ENCODE peak calls at places on chromosomes 6 and 20, in seven cellular contexts. One of them, this sample, is unnamed.

GRCh38 chr6:33854572-33855030 is 50.8 kb upstream of the MLN start:
- DNase-seq in fibroblast of lung: no peak
- DNase-seq in uterus: peak; percentile 45
- DNase-seq in tibial artery: no peak
- DNase-seq in left lung: no peak
- DNase-seq in choroid plexus epithelial cell: no peak
- DNase-seq in stomach: no peak
- DNase-seq in this sample: no peak

GRCh38 chr20:49928411-49929141 is 7.6 kb upstream of the RNF114 start:
- DNase-seq in fibroblast of lung: peak; percentile 89
- DNase-seq in uterus: peak; percentile 80
- DNase-seq in tibial artery: peak; percentile 87
- DNase-seq in left lung: peak; percentile 85
- DNase-seq in choroid plexus epithelial cell: peak; percentile 95
- DNase-seq in stomach: peak; percentile 87
- DNase-seq in this sample: peak; percentile 84

GRCh38 chr20:2178328-2179232 is 77.0 kb downstream of the STK35 start:
- DNase-seq in fibroblast of lung: no peak
- DNase-seq in uterus: peak; percentile 48
- DNase-seq in tibial artery: peak; percentile 31
- DNase-seq in left lung: no peak
- DNase-seq in choroid plexus epithelial cell: no peak
- DNase-seq in stomach: peak; percentile 35
- DNase-seq in this sample: no peak

GRCh38 chr6:132020138-132020551 is 69.0 kb upstream of the CCN2 start:
- DNase-seq in fibroblast of lung: peak; percentile 51
- DNase-seq in uterus: peak; percentile 53
- DNase-seq in tibial artery: peak; percentile 79
- DNase-seq in left lung: peak; percentile 34
- DNase-seq in choroid plexus epithelial cell: peak; percentile 30
- DNase-seq in stomach: no peak
- DNase-seq in this sample: no peak

GRCh38 chr20:56222945-56223344 is 25.6 kb upstream of the MC3R start:
- DNase-seq in fibroblast of lung: no peak
- DNase-seq in uterus: no peak
- DNase-seq in tibial artery: no peak
- DNase-seq in left lung: no peak
- DNase-seq in choroid plexus epithelial cell: no peak
- DNase-seq in stomach: no peak
- DNase-seq in this sample: no peak

GRCh38 chr6:168045141-168045691 is 33.8 kb downstream of the FRMD1 start:
- DNase-seq in fibroblast of lung: no peak
- DNase-seq in uterus: no peak
- DNase-seq in tibial artery: no peak
- DNase-seq in left lung: no peak
- DNase-seq in choroid plexus epithelial cell: no peak
- DNase-seq in stomach: no peak
- DNase-seq in this sample: no peak

GRCh38 chr6:130858054-130858453 is 30.8 kb downstream of the SMLR1 start:
- DNase-seq in fibroblast of lung: no peak
- DNase-seq in uterus: no peak
- DNase-seq in tibial artery: no peak
- DNase-seq in left lung: peak; percentile 33
- DNase-seq in choroid plexus epithelial cell: no peak
- DNase-seq in stomach: no peak
- DNase-seq in this sample: no peak

GRCh38 chr6:117600008-117600743 is 2.1 kb downstream of the GOPC start:
- DNase-seq in fibroblast of lung: peak; percentile 35
- DNase-seq in uterus: no peak
- DNase-seq in tibial artery: no peak
- DNase-seq in left lung: no peak
- DNase-seq in choroid plexus epithelial cell: peak; percentile 40
- DNase-seq in stomach: no peak
- DNase-seq in this sample: no peak

GRCh38 chr20:8183526-8183925 is 51.5 kb downstream of the PLCB1 start:
- DNase-seq in fibroblast of lung: no peak
- DNase-seq in uterus: no peak
- DNase-seq in tibial artery: no peak
- DNase-seq in left lung: no peak
- DNase-seq in choroid plexus epithelial cell: peak; percentile 76
- DNase-seq in stomach: no peak
- DNase-seq in this sample: no peak

GRCh38 chr6:98816799-98817198 is 17.6 kb upstream of the POU3F2 start:
- DNase-seq in fibroblast of lung: no peak
- DNase-seq in uterus: no peak
- DNase-seq in tibial artery: no peak
- DNase-seq in left lung: no peak
- DNase-seq in choroid plexus epithelial cell: no peak
- DNase-seq in stomach: no peak
- DNase-seq in this sample: no peak

GRCh38 chr20:41370176-41370575 is 3.6 kb upstream of the EMILIN3 start:
- DNase-seq in fibroblast of lung: no peak
- DNase-seq in uterus: no peak
- DNase-seq in tibial artery: no peak
- DNase-seq in left lung: no peak
- DNase-seq in choroid plexus epithelial cell: no peak
- DNase-seq in stomach: no peak
- DNase-seq in this sample: no peak

DNA sequence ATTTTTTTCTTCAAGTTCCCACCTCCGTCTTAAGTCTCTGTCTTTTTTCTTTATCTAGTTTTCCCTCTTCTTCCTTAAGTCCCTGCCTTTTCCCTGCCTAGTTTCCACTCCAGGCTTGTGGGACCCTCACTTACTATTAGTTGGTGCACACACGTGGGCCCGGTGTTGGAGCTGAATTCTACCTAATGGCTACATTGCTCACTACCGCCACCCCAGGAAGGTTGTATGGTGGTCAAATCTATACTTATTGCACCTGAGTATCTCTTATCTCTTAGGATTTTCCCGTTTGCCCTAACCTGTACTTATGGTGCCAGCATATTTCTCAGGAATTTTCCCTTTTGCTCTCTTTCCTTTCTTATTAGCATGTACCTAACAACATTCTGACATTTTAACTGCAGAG is 692.8 kb downstream of the EPM2A start:
- DNase-seq in fibroblast of lung: no peak
- DNase-seq in uterus: no peak
- DNase-seq in tibial artery: no peak
- DNase-seq in left lung: no peak
- DNase-seq in choroid plexus epithelial cell: no peak
- DNase-seq in stomach: no peak
- DNase-seq in this sample: no peak
- TF ChIP-seq CTCF in fibroblast of lung: no peak
- TF ChIP-seq CTCF in uterus: no peak
- TF ChIP-seq CTCF in tibial artery: no peak
- TF ChIP-seq CTCF in left lung: no peak
- TF ChIP-seq CTCF in choroid plexus epithelial cell: peak; percentile 28
- TF ChIP-seq CTCF in stomach: no peak
- TF ChIP-seq CTCF in this sample: no peak

GRCh38 chr20:23340524-23340923 is 10.1 kb upstream of the NXT1 start:
- DNase-seq in fibroblast of lung: peak; percentile 83
- DNase-seq in uterus: peak; percentile 37
- DNase-seq in tibial artery: peak; percentile 78
- DNase-seq in left lung: no peak
- DNase-seq in choroid plexus epithelial cell: peak; percentile 91
- DNase-seq in stomach: peak; percentile 67
- DNase-seq in this sample: peak; percentile 72
- TF ChIP-seq CTCF in fibroblast of lung: peak; percentile 60
- TF ChIP-seq CTCF in uterus: peak; percentile 75
- TF ChIP-seq CTCF in tibial artery: peak; percentile 64
- TF ChIP-seq CTCF in left lung: peak; percentile 71
- TF ChIP-seq CTCF in choroid plexus epithelial cell: peak; percentile 88
- TF ChIP-seq CTCF in stomach: peak; percentile 33
- TF ChIP-seq CTCF in this sample: peak; percentile 49

GRCh38 chr20:63441777-63442493 is 30.5 kb downstream of the KCNQ2 start:
- DNase-seq in fibroblast of lung: peak; percentile 8
- DNase-seq in uterus: no peak
- DNase-seq in tibial artery: no peak
- DNase-seq in left lung: no peak
- DNase-seq in choroid plexus epithelial cell: peak; percentile 32
- DNase-seq in stomach: peak; percentile 73
- DNase-seq in this sample: peak; percentile 76
- TF ChIP-seq CTCF in fibroblast of lung: peak; percentile 8
- TF ChIP-seq CTCF in uterus: no peak
- TF ChIP-seq CTCF in tibial artery: no peak
- TF ChIP-seq CTCF in left lung: peak; percentile 24
- TF ChIP-seq CTCF in choroid plexus epithelial cell: peak; percentile 48
- TF ChIP-seq CTCF in stomach: no peak
- TF ChIP-seq CTCF in this sample: peak; percentile 27

GRCh38 chr6:78863576-78863975 is 3.8 kb upstream of the IRAK1BP1 start:
- DNase-seq in fibroblast of lung: no peak
- DNase-seq in uterus: no peak
- DNase-seq in tibial artery: no peak
- DNase-seq in left lung: no peak
- DNase-seq in choroid plexus epithelial cell: no peak
- DNase-seq in stomach: no peak
- DNase-seq in this sample: no peak

GRCh38 chr6:78868124-78868523 is 773 bp downstream of the IRAK1BP1 start:
- DNase-seq in fibroblast of lung: no peak
- DNase-seq in uterus: no peak
- DNase-seq in tibial artery: no peak
- DNase-seq in left lung: no peak
- DNase-seq in choroid plexus epithelial cell: no peak
- DNase-seq in stomach: no peak
- DNase-seq in this sample: no peak

GRCh38 chr6:78864957-78865356 is 2.4 kb upstream of the IRAK1BP1 start:
- DNase-seq in fibroblast of lung: no peak
- DNase-seq in uterus: no peak
- DNase-seq in tibial artery: no peak
- DNase-seq in left lung: no peak
- DNase-seq in choroid plexus epithelial cell: no peak
- DNase-seq in stomach: no peak
- DNase-seq in this sample: no peak

GRCh38 chr6:78867020-78867369 is 356 bp upstream of the IRAK1BP1 start:
- DNase-seq in fibroblast of lung: no peak
- DNase-seq in uterus: no peak
- DNase-seq in tibial artery: no peak
- DNase-seq in left lung: no peak
- DNase-seq in choroid plexus epithelial cell: no peak
- DNase-seq in stomach: no peak
- DNase-seq in this sample: no peak

DNA sequence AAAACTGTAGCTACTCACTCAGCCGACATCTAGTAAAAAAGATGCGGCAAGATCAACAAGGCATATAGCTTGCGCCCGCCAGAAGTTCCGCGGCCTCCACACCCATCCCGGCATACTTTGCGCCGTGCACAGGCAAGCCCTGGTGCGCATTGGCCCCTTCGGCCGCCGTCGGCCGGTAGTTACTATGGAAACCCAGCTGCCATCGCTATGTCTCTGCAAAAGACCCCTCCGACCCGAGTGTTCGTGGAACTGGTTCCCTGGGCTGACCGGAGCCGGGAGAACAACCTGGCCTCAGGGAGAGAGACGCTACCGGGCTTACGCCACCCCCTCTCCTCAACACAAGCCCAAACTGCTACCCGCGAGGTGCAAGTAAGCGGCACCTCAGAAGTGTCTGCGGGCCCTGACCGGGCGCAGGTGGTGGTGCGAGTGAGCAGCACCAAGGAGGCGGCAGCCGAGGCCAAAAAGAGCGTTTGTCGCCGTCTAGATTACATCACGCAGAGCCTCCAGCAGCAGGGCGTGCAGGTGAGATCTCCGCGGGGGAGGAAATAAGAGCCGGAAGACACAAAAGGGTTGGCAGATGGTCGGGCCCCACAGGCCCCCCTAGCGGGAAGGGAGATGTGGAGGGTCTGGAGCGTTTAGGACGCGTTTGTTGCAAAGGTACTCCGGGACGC is at the start of gene IRAK1BP1:
- DNase-seq in fibroblast of lung: peak; percentile 86
- DNase-seq in uterus: peak; percentile 73
- DNase-seq in tibial artery: peak; percentile 83
- DNase-seq in left lung: peak; percentile 92
- DNase-seq in choroid plexus epithelial cell: peak; percentile 86
- DNase-seq in stomach: peak; percentile 82
- DNase-seq in this sample: peak; percentile 91
- TF ChIP-seq CTCF in fibroblast of lung: no peak
- TF ChIP-seq CTCF in uterus: no peak
- TF ChIP-seq CTCF in tibial artery: no peak
- TF ChIP-seq CTCF in left lung: no peak
- TF ChIP-seq CTCF in choroid plexus epithelial cell: peak; percentile 22
- TF ChIP-seq CTCF in stomach: no peak
- TF ChIP-seq CTCF in this sample: no peak

GRCh38 chr6:77620290-77620882 is 32.5 kb upstream of the MEI4 start:
- DNase-seq in fibroblast of lung: no peak
- DNase-seq in uterus: no peak
- DNase-seq in tibial artery: no peak
- DNase-seq in left lung: no peak
- DNase-seq in choroid plexus epithelial cell: peak; percentile 13
- DNase-seq in stomach: peak; percentile 28
- DNase-seq in this sample: peak; percentile 27
- TF ChIP-seq CTCF in fibroblast of lung: no peak
- TF ChIP-seq CTCF in uterus: no peak
- TF ChIP-seq CTCF in tibial artery: peak; percentile 31
- TF ChIP-seq CTCF in left lung: no peak
- TF ChIP-seq CTCF in choroid plexus epithelial cell: peak; percentile 56
- TF ChIP-seq CTCF in stomach: peak; percentile 11
- TF ChIP-seq CTCF in this sample: peak; percentile 62

DNA sequence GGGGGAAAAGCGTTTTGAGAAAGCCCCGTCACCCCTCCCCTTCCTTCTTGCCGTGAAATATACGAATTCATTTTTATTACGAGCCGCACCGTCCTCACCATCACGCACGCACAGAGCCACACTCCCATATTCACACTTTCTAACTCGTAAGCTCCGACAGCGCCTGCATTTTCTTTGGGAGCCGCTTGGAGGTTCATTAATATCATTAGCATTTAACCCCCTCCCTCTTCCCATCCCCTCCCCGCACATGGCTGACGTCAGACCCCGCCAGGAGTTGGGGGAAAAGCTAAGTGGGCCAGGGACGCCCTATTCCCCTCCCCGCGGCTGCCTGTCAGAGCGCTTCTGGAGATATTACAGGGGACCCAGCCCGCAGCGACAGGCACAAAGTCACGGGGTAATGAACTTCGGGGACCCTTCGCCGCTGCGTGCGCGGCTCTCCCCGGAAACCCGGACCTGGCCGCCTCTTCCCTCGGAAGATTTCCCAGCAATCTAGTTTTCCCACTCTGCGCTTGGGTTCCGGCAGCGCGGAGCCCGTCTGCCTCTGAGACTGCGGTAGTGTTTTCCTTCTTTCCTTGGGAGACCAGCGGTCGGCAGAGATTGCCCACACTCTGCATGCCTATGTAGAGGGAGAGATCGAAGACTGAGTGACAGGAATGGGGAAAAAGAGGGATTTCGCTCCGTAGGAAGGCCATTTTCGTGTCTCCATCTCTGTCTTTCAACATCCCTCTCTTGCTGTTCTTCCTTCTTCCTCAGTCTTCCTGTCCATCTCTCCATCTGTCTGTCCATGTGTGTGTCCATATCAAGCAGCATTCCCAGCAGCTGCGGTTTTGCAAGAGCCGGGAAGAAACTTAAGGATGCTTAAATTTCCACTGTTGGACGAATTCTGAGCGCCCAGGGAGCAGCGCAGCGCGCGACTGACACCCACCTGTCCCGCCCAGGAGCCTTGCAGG is at the start of gene NR2E1:
- DNase-seq in fibroblast of lung: peak; percentile 21
- DNase-seq in uterus: no peak
- DNase-seq in tibial artery: no peak
- DNase-seq in left lung: no peak
- DNase-seq in choroid plexus epithelial cell: peak; percentile 14
- DNase-seq in stomach: no peak
- DNase-seq in this sample: no peak
- TF ChIP-seq CTCF in fibroblast of lung: no peak
- TF ChIP-seq CTCF in uterus: no peak
- TF ChIP-seq CTCF in tibial artery: no peak
- TF ChIP-seq CTCF in left lung: no peak
- TF ChIP-seq CTCF in choroid plexus epithelial cell: no peak
- TF ChIP-seq CTCF in stomach: no peak
- TF ChIP-seq CTCF in this sample: peak; percentile 13